ENCODE peak calls at places on chromosomes 4 and X, in four cellular contexts. Z, T, I and N are unnamed samples.

GRCh38 chr4:186900232-186900900 is 176.7 kb upstream of the FAT1 start:
- DNase-seq in T (no peak), I (peak), Z (no peak), N (no peak)

GRCh38 chrX:10795721-10796120 is 175.3 kb upstream of the MID1 start:
- DNase-seq in Z (no peak), I (peak), T (no peak), N (no peak)

GRCh38 chrX:2261838-2262678 is 238.7 kb downstream of the DHRSX start:
- DNase-seq in T (no peak), Z (no peak), I (no peak), N (no peak)

GRCh38 chr4:137627938-137628460 is 95.7 kb upstream of the PCDH18 start:
- DNase-seq in T (no peak), I (no peak), Z (no peak), N (no peak)

GRCh38 chrX:6228720-6229119 is at the start of gene NLGN4X:
- DNase-seq in T (no peak), Z (no peak), I (no peak), N (no peak)

GRCh38 chr4:86243750-86244149 is 116.1 kb downstream of the MAPK10 start:
- DNase-seq in Z (no peak), T (no peak), I (no peak), N (no peak)

GRCh38 chr4:149790172-149790907 is 25.3 kb downstream of the IQCM start:
- DNase-seq in Z (no peak), I (peak), T (no peak), N (no peak)

GRCh38 chr4:29867412-29867811 is 852.8 kb upstream of the PCDH7 start:
- DNase-seq in Z (no peak), T (no peak), I (no peak), N (no peak)

GRCh38 chr4:125750827-125751466 is 436.2 kb downstream of the FAT4 start:
- DNase-seq in T (no peak), I (peak), Z (peak), N (no peak)

GRCh38 chr4:2168469-2169319 is 73.2 kb downstream of the HAUS3 start:
- DNase-seq in Z (no peak), T (peak), I (no peak), N (no peak)
- TF ChIP-seq CTCF in Z (no peak), T (no peak), I (no peak), N (no peak)

GRCh38 chrX:132063862-132064261 is 40.8 kb downstream of the STK26 start:
- DNase-seq in T (no peak), I (no peak), Z (no peak), N (no peak)
- TF ChIP-seq CTCF in T (no peak), I (no peak), Z (peak), N (no peak)

GRCh38 chrX:126770179-126770578 is 49.4 kb upstream of the PRR32 start:
- DNase-seq in T (no peak), I (no peak), Z (no peak), N (no peak)
- TF ChIP-seq CTCF in T (no peak), I (no peak), Z (peak), N (peak)

DNA sequence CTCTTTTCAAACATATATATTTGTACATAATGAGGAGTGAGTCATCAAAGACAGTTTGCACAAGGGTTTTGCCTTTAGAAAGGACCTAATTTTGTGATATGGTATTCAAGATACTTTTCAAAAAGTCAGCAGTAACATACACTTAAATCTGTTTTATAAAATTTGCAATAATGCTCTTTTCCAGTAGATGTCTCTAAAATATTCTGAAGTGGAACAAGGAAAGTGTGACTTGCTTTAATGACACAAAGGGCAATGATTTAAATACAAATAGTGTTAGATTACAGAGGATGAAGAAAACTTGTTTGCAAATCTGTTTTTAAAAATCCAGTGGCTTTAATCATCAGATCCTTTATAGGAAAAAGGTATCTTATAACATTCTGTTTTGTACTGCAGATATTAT is 20.0 kb downstream of the MMRN1 start:
- DNase-seq in I (no peak), Z (no peak), T (no peak), N (no peak)
- TF ChIP-seq CTCF in I (no peak), Z (no peak), T (no peak), N (no peak)

DNA sequence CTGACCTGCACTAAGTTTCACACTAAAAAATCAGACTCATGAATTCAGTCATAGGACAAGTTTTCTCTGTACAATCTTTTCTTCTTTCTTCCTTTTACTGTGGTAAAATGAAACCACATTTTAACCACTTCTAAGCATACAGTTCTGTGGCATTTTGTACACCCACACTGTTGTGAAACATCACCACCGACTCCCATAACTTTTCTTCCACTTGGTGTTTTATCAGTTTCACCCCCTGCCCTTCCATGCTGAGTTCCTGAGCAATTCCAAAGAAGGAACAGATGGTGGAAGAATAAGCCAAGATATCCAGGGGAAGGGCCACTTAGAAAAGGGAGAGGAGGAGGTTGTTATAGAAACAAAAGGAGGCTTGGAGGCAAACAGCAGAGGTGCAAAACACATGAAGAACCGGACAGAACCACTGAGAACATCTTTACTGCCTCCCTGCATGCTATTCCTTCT is 22.6 kb downstream of the SLC25A4 start:
- DNase-seq in I (peak), T (no peak), Z (no peak), N (no peak)
- TF ChIP-seq CTCF in I (peak), T (no peak), Z (no peak), N (no peak)

DNA sequence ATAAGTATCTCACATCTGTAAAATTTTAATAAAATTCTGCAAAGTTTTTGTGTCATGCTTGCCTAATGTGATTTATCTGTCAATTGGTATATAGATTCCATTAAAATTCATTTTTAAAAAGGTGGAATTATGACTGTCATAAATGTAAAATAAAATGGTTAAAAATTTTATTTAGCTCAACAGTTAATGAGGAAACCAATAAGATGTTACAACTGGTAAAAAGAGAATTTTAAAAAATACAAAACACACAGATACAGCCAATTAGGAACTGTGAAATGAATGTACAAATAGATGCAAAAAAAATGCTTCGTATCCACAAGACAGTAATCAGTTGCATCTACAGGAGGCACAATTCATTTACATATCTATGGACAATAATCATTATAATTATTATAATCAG is 297.6 kb downstream of the IL1RAPL1 start:
- DNase-seq in Z (no peak), T (no peak), I (no peak), N (no peak)
- TF ChIP-seq CTCF in Z (no peak), T (no peak), I (no peak), N (no peak)

GRCh38 chrX:66022742-66023725 is 16.8 kb downstream of the VSIG4 start:
- DNase-seq in T (no peak), Z (no peak), I (no peak), N (no peak)
- TF ChIP-seq CTCF in T (no peak), Z (no peak), I (peak), N (no peak)